ENCODE peak calls at places on chromosomes 2 and 18, in six cellular contexts. Z, X, G, D, U and T are unnamed samples.

GRCh38 chr2:25885933-25886332 is 7.6 kb upstream of the ASXL2 start:
- DNase-seq in U (no peak), X (no peak), G (no peak), D (no peak), Z (no peak), T (peak; percentile 79)

GRCh38 chr18:77572537-77572936 is 322.9 kb downstream of the GALR1 start:
- DNase-seq in Z (no peak), U (no peak), D (no peak), X (no peak), G (no peak), T (no peak)

GRCh38 chr2:205477016-205477705 is 205.1 kb upstream of the NRP2 start:
- DNase-seq in Z (no peak), X (no peak), D (no peak), G (no peak), U (no peak), T (no peak)

GRCh38 chr18:69402219-69402989 is 1.7 kb downstream of the DOK6 start:
- DNase-seq in X (no peak), Z (no peak), G (no peak), U (no peak), D (peak; percentile 12), T (no peak)

GRCh38 chr2:237438082-237438925 is 24.3 kb upstream of the COL6A3 start:
- DNase-seq in D (no peak), G (no peak), X (no peak), Z (no peak), U (no peak), T (no peak)

GRCh38 chr2:119744335-119744939 is 15.3 kb upstream of the PTPN4 start:
- DNase-seq in U (no peak), G (no peak), Z (peak; percentile 49), D (no peak), X (no peak), T (no peak)

GRCh38 chr2:170973492-170974303 is 44.6 kb downstream of the GORASP2 start:
- DNase-seq in Z (peak; percentile 62), G (peak; percentile 93), X (peak; percentile 94), D (peak; percentile 89), U (peak; percentile 87), T (peak; percentile 47)

GRCh38 chr2:1088192-1088860 is 137.7 kb downstream of the SNTG2 start:
- DNase-seq in X (no peak), Z (no peak), U (no peak), G (no peak), D (no peak), T (no peak)